ENCODE peak calls at places on chromosomes 2 and 18, in five cellular contexts. B, H, I, G and M are unnamed samples.

GRCh38 chr18:59024829-59025228 is 114.9 kb upstream of the SEC11C start:
- DNase-seq in I (no peak), H (no peak), B (no peak), G (peak), M (no peak)

GRCh38 chr2:210323003-210323402 is 8.0 kb upstream of the MYL1 start:
- DNase-seq in H (no peak), I (no peak), B (no peak), G (no peak), M (no peak)

GRCh38 chr2:25594991-25595390 is 78.4 kb downstream of the DTNB start:
- DNase-seq in I (no peak), G (no peak), H (no peak), B (no peak), M (no peak)

GRCh38 chr2:83051538-83052192 is 1407.4 kb downstream of the SUCLG1 start:
- DNase-seq in B (no peak), H (no peak), G (no peak), I (no peak), M (no peak)

GRCh38 chr2:42828487-42829416 is 36.4 kb upstream of the HAAO start:
- DNase-seq in H (peak), I (peak), G (peak), B (no peak), M (no peak)

GRCh38 chr2:241673189-241673663 is 13.4 kb downstream of the DTYMK start:
- DNase-seq in B (no peak), H (no peak), I (no peak), G (no peak), M (no peak)

GRCh38 chr2:206245178-206245778 is 29.2 kb upstream of the ZDBF2 start:
- DNase-seq in B (no peak), I (no peak), H (no peak), G (no peak), M (no peak)

GRCh38 chr2:191386938-191387536 is 141.8 kb downstream of the MYO1B start:
- DNase-seq in H (no peak), G (peak), B (no peak), I (no peak), M (peak)

GRCh38 chr2:200705305-200705985 is 106.3 kb upstream of the BZW1 start:
- DNase-seq in G (peak), H (peak), I (no peak), B (peak), M (no peak)

GRCh38 chr18:57754577-57755330 is 48.4 kb downstream of the ATP8B1 start:
- DNase-seq in H (no peak), G (no peak), I (no peak), B (no peak), M (no peak)

GRCh38 chr18:57925706-57926105 is 118.3 kb upstream of the NEDD4L start:
- DNase-seq in G (peak), H (no peak), B (no peak), I (no peak), M (no peak)

GRCh38 chr18:28175930-28176673 is 828 bp downstream of the CDH2 start:
- DNase-seq in G (peak), B (no peak), H (no peak), I (no peak), M (no peak)

GRCh38 chr18:58754544-58755068 is 83.3 kb downstream of the MALT1 start:
- DNase-seq in B (no peak), H (peak), G (no peak), I (no peak), M (no peak)